ENCODE peak calls at places on chromosomes 12 and 14, in eight cellular contexts. T is breast epithelium, W is stomach, H is HL-60, J is GM23338, F is suprapubic skin, D is upper lobe of left lung, A is endothelial cell of umbilical vein. B is an unnamed sample.
A peak's percentile ranks its signal among the peaks of the same experiment; 100 is the strongest.

GRCh38 chr14:97878727-97879126 is 1081.5 kb downstream of the VRK1 start:
- DNase-seq in H (no peak), J (no peak), A (no peak), F (peak; percentile 61), T (peak; percentile 44), D (no peak), W (no peak), B (peak; percentile 10)

GRCh38 chr14:61887628-61888027 is 125.4 kb downstream of the SNAPC1 start:
- DNase-seq in D (no peak), W (no peak), H (no peak), J (no peak), T (no peak), A (no peak), F (no peak), B (no peak)

GRCh38 chr14:23142826-23143225 is 23.8 kb upstream of the CEBPE start:
- DNase-seq in D (no peak), W (no peak), F (no peak), H (no peak), J (no peak), A (no peak), T (no peak), B (no peak)

GRCh38 chr12:71837356-71837755 is 2.2 kb upstream of the TBC1D15 start:
- DNase-seq in H (no peak), J (no peak), A (no peak), W (no peak), D (no peak), T (no peak), F (no peak), B (no peak)

GRCh38 chr12:25241171-25242020 is 9.3 kb downstream of the KRAS start:
- DNase-seq in F (no peak), D (no peak), W (no peak), T (no peak), H (no peak), J (peak; percentile 70), A (peak; percentile 55), B (no peak)

GRCh38 chr14:104665663-104666522 is 23.5 kb upstream of the INF2 start:
- DNase-seq in H (no peak), D (peak; percentile 60), T (peak; percentile 49), W (peak; percentile 80), A (peak; percentile 53), J (peak; percentile 54), F (no peak), B (peak; percentile 75)

GRCh38 chr12:49930515-49931288 is 19.8 kb upstream of the AQP2 start:
- DNase-seq in H (no peak), A (peak; percentile 53), J (no peak), D (no peak), T (no peak), F (no peak), W (no peak), B (no peak)

GRCh38 chr14:67391266-67391665 is 20.7 kb downstream of the PLEK2 start:
- DNase-seq in H (no peak), W (no peak), F (no peak), A (no peak), T (no peak), J (no peak), D (no peak), B (no peak)

GRCh38 chr14:96225745-96226151 is 21.1 kb downstream of the BDKRB2 start:
- DNase-seq in H (no peak), J (peak; percentile 56), T (no peak), F (peak; percentile 84), W (no peak), D (no peak), A (no peak), B (peak; percentile 76)

GRCh38 chr14:100593751-100594624 is 6.8 kb upstream of the BEGAIN start:
- DNase-seq in A (no peak), F (peak; percentile 29), D (no peak), T (no peak), J (no peak), H (no peak), W (no peak), B (no peak)

GRCh38 chr14:105072381-105072861 is 7.2 kb upstream of the GPR132 start:
- DNase-seq in D (no peak), A (no peak), W (no peak), J (no peak), T (no peak), F (no peak), H (no peak), B (no peak)

GRCh38 chr12:74801625-74802024 is 264.0 kb downstream of the ATXN7L3B start:
- DNase-seq in J (no peak), F (no peak), H (no peak), A (no peak), D (no peak), T (no peak), W (no peak), B (no peak)

GRCh38 chr12:49902399-49903350 is 1.0 kb downstream of the FAIM2 start:
- DNase-seq in W (no peak), D (no peak), J (peak; percentile 59), A (no peak), T (no peak), F (no peak), H (no peak), B (no peak)

GRCh38 chr12:79250955-79251354 is 386.4 kb downstream of the SYT1 start:
- DNase-seq in W (no peak), D (no peak), H (no peak), J (no peak), A (no peak), F (no peak), T (no peak), B (no peak)

GRCh38 chr14:55122441-55122986 is 6.5 kb upstream of the LGALS3 start:
- DNase-seq in J (no peak), F (peak; percentile 78), T (peak; percentile 50), W (peak; percentile 91), D (peak; percentile 45), H (no peak), A (no peak), B (peak; percentile 91)

GRCh38 chr12:113892556-113892955 is 73.6 kb downstream of the RBM19 start:
- DNase-seq in J (no peak), D (no peak), W (no peak), F (no peak), T (no peak), A (no peak), H (no peak), B (no peak)

GRCh38 chr12:113889806-113890581 is 76.1 kb downstream of the RBM19 start:
- DNase-seq in H (no peak), T (no peak), D (no peak), J (peak; percentile 25), A (no peak), F (no peak), W (no peak), B (no peak)

GRCh38 chr12:113891167-113891692 is 74.9 kb downstream of the RBM19 start:
- DNase-seq in D (no peak), H (no peak), J (no peak), W (no peak), T (no peak), A (no peak), F (no peak), B (no peak)

GRCh38 chr12:113893221-113893620 is 72.9 kb downstream of the RBM19 start:
- DNase-seq in H (no peak), A (no peak), D (no peak), J (no peak), W (no peak), T (no peak), F (no peak), B (no peak)

GRCh38 chr12:113891737-113892520 is 74.2 kb downstream of the RBM19 start:
- DNase-seq in D (no peak), F (no peak), H (no peak), A (peak; percentile 30), W (no peak), T (no peak), J (no peak), B (no peak)
- TF ChIP-seq POLR2AphosphoS5 in D (no peak), F (no peak), H (no peak), A (no peak), W (no peak), T (no peak), J (no peak), B (no peak)

GRCh38 chr12:40615590-40615989 is 76.6 kb upstream of the CNTN1 start:
- DNase-seq in A (no peak), W (no peak), T (no peak), J (no peak), H (no peak), D (no peak), F (no peak), B (no peak)
- TF ChIP-seq POLR2AphosphoS5 in A (no peak), W (no peak), T (no peak), J (no peak), H (no peak), D (no peak), F (no peak), B (no peak)

GRCh38 chr12:127381681-127382080 is 885.3 kb upstream of the TMEM132C start:
- DNase-seq in W (no peak), H (no peak), A (no peak), T (no peak), D (no peak), J (no peak), F (no peak), B (no peak)

GRCh38 chr12:127386723-127387122 is 880.2 kb upstream of the TMEM132C start:
- DNase-seq in W (no peak), J (no peak), A (no peak), D (no peak), F (no peak), T (no peak), H (no peak), B (no peak)

GRCh38 chr12:127383281-127383680 is 883.7 kb upstream of the TMEM132C start:
- DNase-seq in W (no peak), T (no peak), H (no peak), A (no peak), F (no peak), D (no peak), J (no peak), B (no peak)

GRCh38 chr12:127381043-127381668 is 885.8 kb upstream of the TMEM132C start:
- DNase-seq in F (no peak), A (no peak), W (peak; percentile 60), T (no peak), H (no peak), J (peak; percentile 79), D (no peak), B (peak; percentile 21)
- TF ChIP-seq POLR2AphosphoS5 in F (no peak), A (no peak), W (no peak), T (no peak), H (no peak), J (no peak), D (no peak), B (no peak)

DNA sequence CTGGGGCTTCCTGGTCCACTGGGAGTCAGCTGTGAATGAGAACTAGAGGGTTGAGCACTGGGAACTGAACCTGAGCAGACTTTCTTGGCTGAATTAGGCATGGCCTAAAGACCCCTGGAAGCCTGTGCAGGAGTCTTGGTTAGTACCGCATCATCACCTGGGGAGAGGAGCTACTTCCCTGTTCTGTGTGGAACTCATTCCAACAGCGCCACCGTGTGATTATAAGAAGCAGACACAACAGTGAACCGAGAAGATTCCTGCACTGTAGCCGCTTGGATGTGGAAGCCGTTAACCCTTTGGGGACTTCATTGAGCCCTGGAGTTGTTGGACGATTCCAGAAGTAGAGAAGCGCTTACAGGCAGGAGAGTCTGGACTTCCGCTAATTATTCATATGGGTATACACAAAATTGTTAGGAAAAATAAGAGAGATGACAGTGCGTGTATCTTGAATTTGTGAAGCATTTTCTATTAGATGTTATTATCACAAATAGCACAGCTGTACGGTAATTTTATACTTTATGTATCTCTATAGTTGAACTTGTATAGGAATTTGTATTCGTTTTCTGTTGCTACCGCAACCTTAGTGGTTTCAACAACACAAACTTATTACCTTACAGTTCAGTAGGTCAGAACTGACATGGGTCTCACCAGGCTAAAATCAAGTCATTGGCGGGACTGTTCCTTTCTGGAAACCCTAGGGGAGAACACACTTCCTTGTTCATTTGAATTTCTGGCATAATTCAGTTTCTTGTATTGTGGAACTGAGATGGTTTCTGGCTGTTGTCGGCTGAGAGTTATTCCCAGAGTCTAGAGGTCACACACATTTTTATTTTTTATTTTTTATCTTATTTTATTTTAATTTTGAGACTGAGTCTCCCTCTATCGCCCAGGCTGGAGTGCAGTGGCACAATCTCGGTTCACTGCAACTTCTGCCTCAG is 100.7 kb downstream of the C2CD5 start:
- DNase-seq in D (peak; percentile 76), T (peak; percentile 49), A (peak; percentile 67), H (peak; percentile 39), F (peak; percentile 64), W (peak; percentile 69), J (peak; percentile 96), B (peak; percentile 54)
- TF ChIP-seq POLR2AphosphoS5 in D (no peak), T (no peak), A (no peak), H (no peak), F (no peak), W (peak; percentile 33), J (no peak), B (no peak)

B was measured in transverse colon.